ENCODE peak calls at places on chromosomes 13 and 19, in nine cellular contexts. One of them, this sample, is unnamed.

GRCh38 chr13:21929400-21929799 is 258.5 kb downstream of the FGF9 start:
- DNase-seq in neuronal stem cell: no peak
- DNase-seq in adipocyte: no peak
- DNase-seq in H9: peak; percentile 40
- DNase-seq in A549: no peak
- DNase-seq in tibial nerve: no peak
- DNase-seq in Panc1: no peak
- DNase-seq in neural progenitor cell: peak; percentile 56
- DNase-seq in OCI-LY7: no peak
- DNase-seq in this sample: no peak

GRCh38 chr13:22232186-22232585 is 561.3 kb downstream of the FGF9 start:
- DNase-seq in neuronal stem cell: no peak
- DNase-seq in adipocyte: no peak
- DNase-seq in H9: no peak
- DNase-seq in A549: no peak
- DNase-seq in tibial nerve: no peak
- DNase-seq in Panc1: no peak
- DNase-seq in neural progenitor cell: no peak
- DNase-seq in OCI-LY7: no peak
- DNase-seq in this sample: no peak

GRCh38 chr13:36715841-36716240 is 42.0 kb downstream of the SERTM1 start:
- DNase-seq in neuronal stem cell: no peak
- DNase-seq in adipocyte: no peak
- DNase-seq in H9: no peak
- DNase-seq in A549: no peak
- DNase-seq in tibial nerve: no peak
- DNase-seq in Panc1: no peak
- DNase-seq in neural progenitor cell: no peak
- DNase-seq in OCI-LY7: no peak
- DNase-seq in this sample: no peak

GRCh38 chr19:43468354-43469159 is 3.1 kb upstream of the LYPD3 start:
- DNase-seq in neuronal stem cell: no peak
- DNase-seq in adipocyte: no peak
- DNase-seq in H9: no peak
- DNase-seq in A549: no peak
- DNase-seq in tibial nerve: no peak
- DNase-seq in Panc1: no peak
- DNase-seq in neural progenitor cell: no peak
- DNase-seq in OCI-LY7: no peak
- DNase-seq in this sample: no peak

GRCh38 chr19:42250249-42250665 is 4.7 kb downstream of the ERF start:
- DNase-seq in neuronal stem cell: no peak
- DNase-seq in adipocyte: no peak
- DNase-seq in H9: no peak
- DNase-seq in A549: no peak
- DNase-seq in tibial nerve: no peak
- DNase-seq in Panc1: no peak
- DNase-seq in neural progenitor cell: no peak
- DNase-seq in OCI-LY7: no peak
- DNase-seq in this sample: no peak

GRCh38 chr19:41353466-41354342 is at the start of gene TGFB1:
- DNase-seq in neuronal stem cell: peak; percentile 64
- DNase-seq in adipocyte: peak; percentile 96
- DNase-seq in H9: peak; percentile 75
- DNase-seq in A549: peak; percentile 92
- DNase-seq in tibial nerve: peak; percentile 72
- DNase-seq in Panc1: no peak
- DNase-seq in neural progenitor cell: peak; percentile 85
- DNase-seq in OCI-LY7: peak; percentile 93
- DNase-seq in this sample: peak; percentile 79

GRCh38 chr19:41995959-41996797 is 2.1 kb upstream of the ATP1A3 start:
- DNase-seq in neuronal stem cell: peak; percentile 64
- DNase-seq in adipocyte: no peak
- DNase-seq in H9: peak; percentile 69
- DNase-seq in A549: peak; percentile 63
- DNase-seq in tibial nerve: no peak
- DNase-seq in Panc1: no peak
- DNase-seq in neural progenitor cell: peak; percentile 92
- DNase-seq in OCI-LY7: peak; percentile 42
- DNase-seq in this sample: peak; percentile 82

GRCh38 chr19:52963229-52963760 is 614 bp upstream of the ZNF816 start:
- DNase-seq in neuronal stem cell: no peak
- DNase-seq in adipocyte: peak; percentile 53
- DNase-seq in H9: peak; percentile 39
- DNase-seq in A549: no peak
- DNase-seq in tibial nerve: no peak
- DNase-seq in Panc1: no peak
- DNase-seq in neural progenitor cell: peak; percentile 61
- DNase-seq in OCI-LY7: no peak
- DNase-seq in this sample: peak; percentile 11

GRCh38 chr13:95814494-95814893 is 137.6 kb downstream of the DNAJC3 start:
- DNase-seq in neuronal stem cell: no peak
- DNase-seq in adipocyte: no peak
- DNase-seq in H9: no peak
- DNase-seq in A549: no peak
- DNase-seq in tibial nerve: no peak
- DNase-seq in Panc1: no peak
- DNase-seq in neural progenitor cell: no peak
- DNase-seq in OCI-LY7: no peak
- DNase-seq in this sample: no peak

GRCh38 chr19:18428837-18429674 is 8.9 kb downstream of the ISYNA1 start:
- DNase-seq in neuronal stem cell: peak; percentile 94
- DNase-seq in adipocyte: peak; percentile 92
- DNase-seq in H9: peak; percentile 93
- DNase-seq in A549: peak; percentile 84
- DNase-seq in tibial nerve: no peak
- DNase-seq in Panc1: no peak
- DNase-seq in neural progenitor cell: peak; percentile 98
- DNase-seq in OCI-LY7: peak; percentile 83
- DNase-seq in this sample: peak; percentile 94

GRCh38 chr13:99314640-99315176 is 7.5 kb upstream of the GPR183 start:
- DNase-seq in neuronal stem cell: no peak
- DNase-seq in adipocyte: no peak
- DNase-seq in H9: no peak
- DNase-seq in A549: no peak
- DNase-seq in tibial nerve: no peak
- DNase-seq in Panc1: no peak
- DNase-seq in neural progenitor cell: no peak
- DNase-seq in OCI-LY7: no peak
- DNase-seq in this sample: no peak

GRCh38 chr19:40253611-40254092 is 27.2 kb upstream of the CCNP start:
- DNase-seq in neuronal stem cell: no peak
- DNase-seq in adipocyte: no peak
- DNase-seq in H9: no peak
- DNase-seq in A549: no peak
- DNase-seq in tibial nerve: no peak
- DNase-seq in Panc1: no peak
- DNase-seq in neural progenitor cell: no peak
- DNase-seq in OCI-LY7: no peak
- DNase-seq in this sample: no peak

GRCh38 chr19:8826371-8826770 is 5.7 kb downstream of the ZNF558 start:
- DNase-seq in neuronal stem cell: no peak
- DNase-seq in adipocyte: no peak
- DNase-seq in H9: no peak
- DNase-seq in A549: peak; percentile 4
- DNase-seq in tibial nerve: no peak
- DNase-seq in Panc1: no peak
- DNase-seq in neural progenitor cell: no peak
- DNase-seq in OCI-LY7: peak; percentile 7
- DNase-seq in this sample: no peak

GRCh38 chr13:39557285-39557955 is 45.6 kb downstream of the LHFPL6 start:
- DNase-seq in neuronal stem cell: no peak
- DNase-seq in adipocyte: no peak
- DNase-seq in H9: no peak
- DNase-seq in A549: no peak
- DNase-seq in tibial nerve: no peak
- DNase-seq in Panc1: no peak
- DNase-seq in neural progenitor cell: no peak
- DNase-seq in OCI-LY7: no peak
- DNase-seq in this sample: no peak

GRCh38 chr19:6480843-6481415 is 658 bp downstream of the DENND1C start:
- DNase-seq in neuronal stem cell: no peak
- DNase-seq in adipocyte: no peak
- DNase-seq in H9: no peak
- DNase-seq in A549: no peak
- DNase-seq in tibial nerve: no peak
- DNase-seq in Panc1: no peak
- DNase-seq in neural progenitor cell: no peak
- DNase-seq in OCI-LY7: peak; percentile 43
- DNase-seq in this sample: no peak

GRCh38 chr13:40672310-40673060 is 6.0 kb upstream of the FOXO1 start:
- DNase-seq in neuronal stem cell: no peak
- DNase-seq in adipocyte: peak; percentile 55
- DNase-seq in H9: no peak
- DNase-seq in A549: peak; percentile 70
- DNase-seq in tibial nerve: no peak
- DNase-seq in Panc1: no peak
- DNase-seq in neural progenitor cell: no peak
- DNase-seq in OCI-LY7: no peak
- DNase-seq in this sample: peak; percentile 18

GRCh38 chr13:47334173-47334572 is 437.3 kb upstream of the HTR2A start:
- DNase-seq in neuronal stem cell: no peak
- DNase-seq in adipocyte: peak; percentile 12
- DNase-seq in H9: no peak
- DNase-seq in A549: no peak
- DNase-seq in tibial nerve: no peak
- DNase-seq in Panc1: no peak
- DNase-seq in neural progenitor cell: no peak
- DNase-seq in OCI-LY7: no peak
- DNase-seq in this sample: peak; percentile 6

GRCh38 chr13:99969934-99970760 is 1.4 kb downstream of the ZIC5 start:
- DNase-seq in neuronal stem cell: no peak
- DNase-seq in adipocyte: no peak
- DNase-seq in H9: peak; percentile 88
- DNase-seq in A549: peak; percentile 83
- DNase-seq in tibial nerve: no peak
- DNase-seq in Panc1: no peak
- DNase-seq in neural progenitor cell: peak; percentile 92
- DNase-seq in OCI-LY7: no peak
- DNase-seq in this sample: peak; percentile 58

GRCh38 chr13:87138856-87139255 is 532.3 kb upstream of the SLITRK5 start:
- DNase-seq in neuronal stem cell: no peak
- DNase-seq in adipocyte: no peak
- DNase-seq in H9: no peak
- DNase-seq in A549: no peak
- DNase-seq in tibial nerve: no peak
- DNase-seq in Panc1: no peak
- DNase-seq in neural progenitor cell: no peak
- DNase-seq in OCI-LY7: no peak
- DNase-seq in this sample: no peak

GRCh38 chr19:3607398-3608078 is 863 bp upstream of the TBXA2R start:
- DNase-seq in neuronal stem cell: no peak
- DNase-seq in adipocyte: no peak
- DNase-seq in H9: peak; percentile 86
- DNase-seq in A549: no peak
- DNase-seq in tibial nerve: no peak
- DNase-seq in Panc1: no peak
- DNase-seq in neural progenitor cell: peak; percentile 66
- DNase-seq in OCI-LY7: no peak
- DNase-seq in this sample: no peak

DNA sequence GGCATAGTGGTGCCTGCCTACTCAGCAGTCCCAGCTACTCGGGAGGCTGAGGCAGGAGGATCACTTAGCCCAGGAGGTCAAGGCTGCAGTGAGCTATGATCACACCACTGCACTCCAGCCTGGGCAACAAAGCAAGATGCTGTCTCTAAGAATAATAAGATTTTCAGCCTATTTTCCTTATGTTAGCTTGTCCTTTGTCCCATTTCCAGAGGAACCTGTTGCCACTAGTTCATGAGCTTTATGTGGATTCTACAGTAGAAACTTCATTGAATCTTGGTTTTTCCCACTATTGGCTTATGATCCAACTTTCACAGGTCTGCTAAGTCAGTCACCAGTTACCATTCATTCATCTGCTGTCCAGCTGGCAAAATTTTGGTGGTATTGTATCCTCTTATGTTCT is 18.2 kb downstream of the FFAR2 start:
- DNase-seq in neuronal stem cell: no peak
- DNase-seq in adipocyte: no peak
- DNase-seq in H9: no peak
- DNase-seq in A549: no peak
- DNase-seq in tibial nerve: no peak
- DNase-seq in Panc1: no peak
- DNase-seq in neural progenitor cell: no peak
- DNase-seq in OCI-LY7: no peak
- DNase-seq in this sample: no peak
- H3K4me1 ChIP-seq in neuronal stem cell: no peaks in the 10 kb centered on the region
- H3K4me1 ChIP-seq in adipocyte: peaks cover 6% of the 10 kb centered on the region
- H3K4me1 ChIP-seq in H9: no peaks in the 10 kb centered on the region
- H3K4me1 ChIP-seq in A549: no peaks in the 10 kb centered on the region
- H3K4me1 ChIP-seq in tibial nerve: no peaks in the 10 kb centered on the region
- H3K4me1 ChIP-seq in Panc1: no peaks in the 10 kb centered on the region
- H3K4me1 ChIP-seq in neural progenitor cell: peaks cover 10% of the 10 kb centered on the region
- H3K4me1 ChIP-seq in OCI-LY7: peaks cover 20% of the 10 kb centered on the region
- H3K4me1 ChIP-seq in this sample: peaks cover 13% of the 10 kb centered on the region

DNA sequence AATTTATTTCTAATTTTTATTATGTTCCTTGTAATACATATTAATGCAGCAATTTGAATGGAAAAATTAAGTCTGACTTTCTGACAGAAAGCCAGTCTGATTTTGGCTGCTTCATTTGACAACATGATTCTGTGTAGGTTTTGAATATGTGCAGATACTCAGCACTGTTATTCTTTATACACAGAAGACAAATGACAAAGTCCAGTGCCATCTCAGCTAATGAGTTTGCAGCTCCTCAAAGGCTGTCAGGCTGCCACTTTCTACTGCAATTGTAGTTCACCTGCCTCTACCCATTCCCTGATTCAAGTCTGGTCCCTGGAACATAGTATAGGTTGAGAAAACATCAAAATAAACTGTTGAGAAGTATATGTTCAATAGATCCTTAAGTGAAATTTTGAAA is 2.9 kb upstream of the CHAMP1 start:
- DNase-seq in neuronal stem cell: no peak
- DNase-seq in adipocyte: no peak
- DNase-seq in H9: no peak
- DNase-seq in A549: no peak
- DNase-seq in tibial nerve: no peak
- DNase-seq in Panc1: no peak
- DNase-seq in neural progenitor cell: no peak
- DNase-seq in OCI-LY7: no peak
- DNase-seq in this sample: no peak
- H3K4me1 ChIP-seq in neuronal stem cell: peaks cover 12% of the 10 kb centered on the region
- H3K4me1 ChIP-seq in adipocyte: peaks cover 34% of the 10 kb centered on the region
- H3K4me1 ChIP-seq in H9: no peaks in the 10 kb centered on the region
- H3K4me1 ChIP-seq in A549: peaks cover 17% of the 10 kb centered on the region
- H3K4me1 ChIP-seq in tibial nerve: no peaks in the 10 kb centered on the region
- H3K4me1 ChIP-seq in Panc1: peaks cover 4% of the 10 kb centered on the region
- H3K4me1 ChIP-seq in neural progenitor cell: peaks cover 8% of the 10 kb centered on the region
- H3K4me1 ChIP-seq in OCI-LY7: peaks cover 20% of the 10 kb centered on the region
- H3K4me1 ChIP-seq in this sample: no peaks in the 10 kb centered on the region

GRCh38 chr19:2223959-2224358 is 12.2 kb downstream of the PLEKHJ1 start:
- DNase-seq in neuronal stem cell: no peak
- DNase-seq in adipocyte: no peak
- DNase-seq in H9: no peak
- DNase-seq in A549: no peak
- DNase-seq in tibial nerve: no peak
- DNase-seq in Panc1: no peak
- DNase-seq in neural progenitor cell: no peak
- DNase-seq in OCI-LY7: peak; percentile 91
- DNase-seq in this sample: no peak
- H3K4me1 ChIP-seq in neuronal stem cell: no peaks in the 10 kb centered on the region
- H3K4me1 ChIP-seq in adipocyte: peaks cover 14% of the 10 kb centered on the region
- H3K4me1 ChIP-seq in H9: no peaks in the 10 kb centered on the region
- H3K4me1 ChIP-seq in A549: peaks cover 12% of the 10 kb centered on the region
- H3K4me1 ChIP-seq in tibial nerve: no peaks in the 10 kb centered on the region
- H3K4me1 ChIP-seq in Panc1: peaks cover 3% of the 10 kb centered on the region
- H3K4me1 ChIP-seq in neural progenitor cell: no peaks in the 10 kb centered on the region
- H3K4me1 ChIP-seq in OCI-LY7: peaks cover 58% of the 10 kb centered on the region
- H3K4me1 ChIP-seq in this sample: peaks cover 14% of the 10 kb centered on the region

GRCh38 chr19:13633109-13633508 is 126.8 kb upstream of the CACNA1A start:
- DNase-seq in neuronal stem cell: peak; percentile 20
- DNase-seq in adipocyte: peak; percentile 34
- DNase-seq in H9: peak; percentile 49
- DNase-seq in A549: no peak
- DNase-seq in tibial nerve: no peak
- DNase-seq in Panc1: no peak
- DNase-seq in neural progenitor cell: peak; percentile 64
- DNase-seq in OCI-LY7: no peak
- DNase-seq in this sample: no peak
- H3K4me1 ChIP-seq in neuronal stem cell: no peaks in the 10 kb centered on the region
- H3K4me1 ChIP-seq in adipocyte: peaks cover 13% of the 10 kb centered on the region
- H3K4me1 ChIP-seq in H9: peaks cover 7% of the 10 kb centered on the region
- H3K4me1 ChIP-seq in A549: peaks cover 7% of the 10 kb centered on the region
- H3K4me1 ChIP-seq in tibial nerve: no peaks in the 10 kb centered on the region
- H3K4me1 ChIP-seq in Panc1: no peaks in the 10 kb centered on the region
- H3K4me1 ChIP-seq in neural progenitor cell: peaks cover 16% of the 10 kb centered on the region
- H3K4me1 ChIP-seq in OCI-LY7: no peaks in the 10 kb centered on the region
- H3K4me1 ChIP-seq in this sample: no peaks in the 10 kb centered on the region